ENCODE peak calls at places on chromosomes 7 and 10, in five cellular contexts. R is aorta; Z is HFF-Myc; O is astrocyte of the spinal cord; F is CD4-positive, CD25-positive, alpha-beta regulatory T cell. B is an unnamed sample.

GRCh38 chr10:13787015-13787421 is 200.3 kb downstream of the PRPF18 start:
- DNase-seq in R (peak), Z (no peak), O (peak), F (peak), B (no peak)

GRCh38 chr10:89466599-89467035 is 52.2 kb downstream of the IFIT5 start:
- DNase-seq in R (no peak), Z (no peak), O (peak), F (no peak), B (no peak)

GRCh38 chr7:108613949-108614381 is 44.3 kb downstream of the DNAJB9 start:
- DNase-seq in R (no peak), Z (no peak), O (no peak), F (no peak), B (no peak)

GRCh38 chr7:72313906-72314305 is 98.2 kb downstream of the CALN1 start:
- DNase-seq in R (no peak), Z (no peak), O (no peak), F (no peak), B (no peak)

GRCh38 chr10:13340626-13341370 is 7.3 kb downstream of the SEPHS1 start:
- DNase-seq in R (no peak), Z (no peak), O (no peak), F (peak), B (no peak)

GRCh38 chr7:103989785-103990775 is 622 bp upstream of the RELN start:
- DNase-seq in R (no peak), Z (no peak), O (peak), F (no peak), B (no peak)

GRCh38 chr7:130921391-130922180 is 187.6 kb upstream of the KLF14 start:
- DNase-seq in R (peak), Z (no peak), O (peak), F (no peak), B (peak)

GRCh38 chr7:16430133-16430532 is 8.8 kb upstream of the CRPPA start:
- DNase-seq in R (no peak), Z (no peak), O (no peak), F (no peak), B (no peak)

GRCh38 chr7:5667391-5667790 is 114.1 kb downstream of the RNF216 start:
- DNase-seq in R (no peak), Z (no peak), O (no peak), F (no peak), B (no peak)

GRCh38 chr10:112375721-112376577 is 2.0 kb downstream of the ACSL5 start:
- DNase-seq in R (peak), Z (no peak), O (peak), F (peak), B (no peak)

GRCh38 chr10:69388488-69388887 is 28.2 kb downstream of the TACR2 start:
- DNase-seq in R (no peak), Z (no peak), O (no peak), F (no peak), B (no peak)

GRCh38 chr10:83542774-83543291 is 596.5 kb upstream of the GHITM start:
- DNase-seq in R (no peak), Z (no peak), O (peak), F (no peak), B (peak)

GRCh38 chr10:12726971-12727831 is 274.3 kb downstream of the CCDC3 start:
- DNase-seq in R (no peak), Z (no peak), O (peak), F (no peak), B (no peak)

GRCh38 chr7:151632750-151633515 is 113.2 kb upstream of the RHEB start:
- DNase-seq in R (peak), Z (no peak), O (peak), F (peak), B (no peak)

GRCh38 chr7:99794585-99795502 is 10.9 kb upstream of the CYP3A4 start:
- DNase-seq in R (no peak), Z (peak), O (peak), F (no peak), B (peak)

DNA sequence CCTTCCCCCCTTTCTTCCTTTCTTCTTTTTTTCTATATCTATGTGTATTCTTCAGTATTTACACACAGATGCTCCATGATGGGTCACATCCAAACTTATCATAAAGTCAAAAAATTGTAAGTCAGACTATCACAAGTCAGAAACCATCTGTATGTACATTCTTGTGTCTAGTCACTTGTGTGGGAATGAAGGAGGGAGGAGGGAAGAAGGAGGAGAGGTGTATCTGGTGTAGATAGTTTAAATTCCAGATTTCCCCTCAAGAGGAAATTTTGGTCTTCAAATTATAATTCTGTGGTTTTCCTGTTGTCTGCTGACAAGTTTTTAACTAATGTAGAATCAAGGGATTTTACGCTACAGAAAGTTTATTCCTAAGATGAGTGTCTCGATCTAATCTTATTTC is 287.2 kb downstream of the ETV1 start:
- DNase-seq in R (no peak), Z (no peak), O (no peak), F (no peak), B (no peak)
- H3K4me3 ChIP-seq in R (no peak), Z (no peak), O (no peak), F (no peak), B (no peak)

GRCh38 chr7:155533827-155534690 is 12.3 kb downstream of the CNPY1 start:
- DNase-seq in R (no peak), Z (no peak), O (no peak), F (no peak), B (no peak)
- H3K4me3 ChIP-seq in R (no peak), Z (no peak), O (no peak), F (no peak), B (no peak)

GRCh38 chr10:58920655-58921003 is 255.8 kb upstream of the PHYHIPL start:
- DNase-seq in R (no peak), Z (no peak), O (no peak), F (no peak), B (no peak)
- H3K4me3 ChIP-seq in R (no peak), Z (no peak), O (no peak), F (no peak), B (no peak)

GRCh38 chr7:142797799-142798377 is 27.1 kb downstream of the PRSS2 start:
- DNase-seq in R (no peak), Z (no peak), O (no peak), F (peak), B (no peak)
- H3K4me3 ChIP-seq in R (peak), Z (peak), O (peak), F (peak), B (peak)

DNA sequence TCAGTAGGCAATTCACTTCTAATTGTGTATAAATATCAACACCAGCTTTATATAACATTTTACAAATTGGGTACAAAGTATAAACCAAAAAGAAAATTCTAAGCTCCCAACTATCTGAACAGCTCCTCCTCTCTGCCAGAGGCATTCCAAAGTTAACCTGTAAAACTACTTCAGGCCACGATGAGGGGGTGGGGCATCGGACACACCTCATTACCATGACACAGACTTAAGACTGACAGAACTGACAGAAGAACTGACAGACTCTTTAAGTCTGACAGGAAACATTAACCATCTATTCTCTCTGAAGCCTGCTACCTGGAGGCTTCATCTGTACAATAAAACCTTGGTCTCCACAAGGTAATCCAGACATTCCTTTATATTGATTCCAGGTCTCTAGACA is 12.3 kb downstream of the ESYT2 start:
- DNase-seq in R (no peak), Z (no peak), O (no peak), F (no peak), B (no peak)
- H3K4me3 ChIP-seq in R (peak), Z (no peak), O (no peak), F (peak), B (no peak)

GRCh38 chr7:149875396-149875795 is 1.6 kb downstream of the ATP6V0E2 start:
- DNase-seq in R (no peak), Z (no peak), O (no peak), F (no peak), B (no peak)
- H3K4me3 ChIP-seq in R (no peak), Z (no peak), O (no peak), F (peak), B (no peak)

GRCh38 chr7:98286701-98287485 is 5.4 kb downstream of the BRI3 start:
- DNase-seq in R (no peak), Z (no peak), O (no peak), F (no peak), B (no peak)
- H3K4me3 ChIP-seq in R (no peak), Z (no peak), O (no peak), F (no peak), B (no peak)

GRCh38 chr10:80468806-80469421 is 14.8 kb downstream of the TSPAN14 start:
- DNase-seq in R (no peak), Z (no peak), O (no peak), F (no peak), B (no peak)
- H3K4me3 ChIP-seq in R (no peak), Z (no peak), O (no peak), F (peak), B (no peak)

GRCh38 chr10:11108356-11108755 is 90.7 kb downstream of the CELF2 start:
- DNase-seq in R (no peak), Z (no peak), O (no peak), F (no peak), B (no peak)

GRCh38 chr10:11107953-11108352 is 90.3 kb downstream of the CELF2 start:
- DNase-seq in R (no peak), Z (no peak), O (no peak), F (no peak), B (no peak)

GRCh38 chr10:11112718-11113117 is 95.0 kb downstream of the CELF2 start:
- DNase-seq in R (no peak), Z (no peak), O (no peak), F (no peak), B (no peak)

GRCh38 chr10:11109590-11109989 is 91.9 kb downstream of the CELF2 start:
- DNase-seq in R (no peak), Z (no peak), O (no peak), F (no peak), B (no peak)

GRCh38 chr10:11110499-11110898 is 92.8 kb downstream of the CELF2 start:
- DNase-seq in R (no peak), Z (no peak), O (no peak), F (no peak), B (no peak)
- H3K4me3 ChIP-seq in R (no peak), Z (no peak), O (no peak), F (no peak), B (no peak)